ENCODE peak calls at places on chromosomes 2 and 18, in four cellular contexts. X is K562, J is A549, Q is H1. D is an unnamed sample.
A peak's percentile ranks its signal among the peaks of the same experiment; 100 is the strongest.

GRCh38 chr18:38811209-38811608 is 1245.6 kb upstream of the CELF4 start:
- DNase-seq in J (no peak), Q (no peak), X (no peak), D (no peak)

GRCh38 chr2:98142106-98142815 is 55.3 kb downstream of the VWA3B start:
- DNase-seq in Q (no peak), X (no peak), J (no peak), D (no peak)

GRCh38 chr2:41197781-41198180 is 745.9 kb upstream of the SLC8A1 start:
- DNase-seq in Q (no peak), X (no peak), J (no peak), D (no peak)

GRCh38 chr2:52881606-52882005 is 886.0 kb upstream of the CHAC2 start:
- DNase-seq in X (no peak), Q (no peak), J (peak; percentile 6), D (no peak)

GRCh38 chr2:131584940-131585339 is 57.3 kb downstream of the CCDC74A start:
- DNase-seq in J (no peak), X (no peak), Q (no peak), D (no peak)

GRCh38 chr18:49716035-49716434 is 97.3 kb downstream of the ACAA2 start:
- DNase-seq in X (no peak), J (no peak), Q (no peak), D (no peak)

GRCh38 chr2:159009940-159010339 is 41.5 kb downstream of the TANC1 start:
- DNase-seq in J (no peak), Q (no peak), X (no peak), D (no peak)

GRCh38 chr2:219968685-219969345 is 341.4 kb downstream of the SLC4A3 start:
- DNase-seq in X (no peak), Q (no peak), J (peak; percentile 54), D (no peak)

GRCh38 chr18:70044626-70045025 is 97.0 kb upstream of the CD226 start:
- DNase-seq in J (peak; percentile 55), X (no peak), Q (no peak), D (no peak)

GRCh38 chr2:131580187-131580586 is 52.5 kb downstream of the CCDC74A start:
- DNase-seq in J (no peak), X (peak; percentile 10), Q (no peak), D (no peak)

GRCh38 chr2:127579231-127579630 is 43.7 kb downstream of the MYO7B start:
- DNase-seq in J (no peak), Q (no peak), X (no peak), D (no peak)

GRCh38 chr18:74234326-74235171 is 57.2 kb downstream of the CYB5A start:
- DNase-seq in Q (no peak), J (peak; percentile 32), X (no peak), D (no peak)

GRCh38 chr2:171433763-171434670 is at the start of the genes DCAF17 and METTL8:
- DNase-seq in Q (peak; percentile 99), X (peak; percentile 96), J (peak; percentile 80), D (peak; percentile 97)
- TF ChIP-seq JUN in Q (no peak), X (peak; percentile 69), J (peak; percentile 90), D (peak; percentile 84)

DNA sequence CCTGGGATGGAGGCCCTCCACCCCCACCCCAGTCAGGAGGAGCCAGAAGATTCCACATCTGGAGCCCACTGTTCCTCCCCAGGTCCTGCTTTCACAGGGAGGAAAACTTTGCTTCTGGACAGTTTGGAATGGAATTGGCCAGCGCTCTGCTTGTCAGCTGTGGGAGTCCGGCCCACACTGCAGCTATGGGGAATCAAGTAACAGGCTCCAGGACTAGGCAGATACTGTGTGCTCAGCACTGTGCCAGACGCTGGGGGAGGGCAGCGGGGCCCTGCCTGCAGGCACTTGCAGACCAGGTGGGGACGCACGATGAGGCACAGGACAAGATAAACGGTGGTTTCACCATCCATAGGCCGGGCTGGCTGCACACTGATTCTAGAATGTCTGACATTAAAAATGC is 114.0 kb downstream of the STPG4 start:
- DNase-seq in X (no peak), Q (no peak), J (no peak), D (no peak)
- TF ChIP-seq USF2 in X (no peak), Q (no peak), J (no peak), D (no peak)

DNA sequence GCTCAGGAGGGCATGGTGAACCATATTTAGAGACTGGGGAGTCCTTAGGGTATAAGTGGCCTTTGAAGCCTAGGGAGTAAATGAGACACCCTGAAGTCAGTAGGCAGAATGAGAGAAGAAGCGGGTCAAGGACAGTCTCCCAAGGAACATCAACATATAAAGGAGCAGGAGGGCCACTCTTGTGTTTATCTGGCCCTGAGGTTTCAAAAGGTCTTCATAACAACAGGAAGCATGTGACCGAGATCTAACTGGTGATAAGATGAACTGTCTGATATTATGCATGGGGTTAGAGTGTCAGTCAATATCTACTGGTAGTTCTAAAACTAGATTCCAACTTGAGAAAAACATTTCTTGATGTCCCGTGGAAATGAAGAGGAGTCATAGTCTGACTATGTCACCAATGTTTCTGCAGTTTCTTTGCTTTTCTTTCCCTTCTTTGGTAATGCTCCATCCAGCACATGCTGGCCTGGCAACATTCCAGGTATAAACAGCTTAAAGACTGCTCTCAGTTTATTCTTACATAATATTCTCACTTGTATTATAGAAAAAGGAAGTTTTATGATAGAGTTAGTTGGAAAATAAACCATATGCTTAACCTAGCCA is 77.5 kb upstream of the ITPRID2 start:
- DNase-seq in Q (no peak), J (no peak), X (no peak), D (no peak)
- TF ChIP-seq JUN in Q (no peak), J (no peak), X (no peak), D (no peak)

DNA sequence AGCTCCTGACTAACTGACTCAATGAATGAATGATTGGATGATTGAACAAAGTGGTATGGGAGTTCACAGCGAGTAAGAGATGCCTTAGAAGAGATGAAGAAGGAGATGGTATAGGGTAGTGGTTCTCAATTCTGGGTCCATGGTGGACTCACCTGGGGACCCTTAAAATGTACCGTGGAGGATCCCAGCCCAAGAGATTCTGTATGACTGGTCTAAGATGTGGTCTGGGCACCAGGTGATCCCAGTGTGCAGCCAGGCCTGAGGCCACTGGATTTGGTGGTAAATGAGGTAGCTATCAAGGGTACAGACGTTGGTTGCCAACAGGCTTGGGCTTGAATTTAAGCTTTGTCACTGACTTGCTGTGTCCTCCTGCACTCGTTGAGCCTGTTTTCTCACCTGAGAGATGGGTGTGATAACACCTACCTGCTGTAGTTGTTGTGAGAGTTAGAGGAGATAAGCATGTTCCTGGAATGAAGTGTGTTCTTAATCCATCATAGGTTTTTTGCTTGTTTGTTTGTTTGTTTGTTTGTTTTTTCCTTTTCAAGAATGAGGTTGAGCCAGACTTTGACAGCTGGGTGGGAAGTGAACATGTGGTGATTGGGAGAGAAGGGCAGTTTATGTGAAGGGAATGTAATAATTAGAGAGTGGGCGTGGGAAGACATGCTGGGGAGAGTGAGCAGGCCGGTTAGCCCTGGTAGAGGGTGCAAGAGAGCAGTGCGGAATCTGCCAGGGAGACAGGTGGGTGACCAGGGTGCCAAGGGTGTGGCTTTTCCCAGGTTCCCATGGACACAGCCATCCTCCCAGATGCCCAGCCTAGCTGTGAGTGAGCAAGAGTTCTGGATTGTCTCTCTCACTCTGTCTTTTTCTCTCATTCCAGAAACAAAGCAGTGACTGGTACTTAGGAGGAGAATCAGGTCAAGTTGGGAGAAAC is 31.4 kb upstream of the IL1B start:
- DNase-seq in X (no peak), Q (no peak), J (no peak), D (no peak)
- TF ChIP-seq USF2 in X (no peak), Q (no peak), J (no peak), D (no peak)

GRCh38 chr2:216563646-216564045 is 65.0 kb downstream of the RPL37A start:
- DNase-seq in J (no peak), X (no peak), Q (no peak), D (no peak)

GRCh38 chr2:216565946-216566345 is 67.3 kb upstream of the IGFBP2 start:
- DNase-seq in Q (no peak), J (no peak), X (no peak), D (no peak)

GRCh38 chr2:216560695-216561370 is 62.2 kb downstream of the RPL37A start:
- DNase-seq in X (no peak), Q (no peak), J (no peak), D (no peak)

GRCh38 chr2:216559625-216560156 is 61.0 kb downstream of the RPL37A start:
- DNase-seq in Q (no peak), J (no peak), X (no peak), D (no peak)

GRCh38 chr2:216562689-216563435 is 64.2 kb downstream of the RPL37A start:
- DNase-seq in Q (no peak), X (no peak), J (no peak), D (no peak)
- TF ChIP-seq JUN in Q (no peak), X (no peak), J (no peak), D (no peak)